ENCODE peak calls at places on chromosomes 6 and 20, in eight cellular contexts. A is A549, K is HCT116, E is K562, R is GM12878, M is SK-N-SH, P is Panc1, H is HepG2. B is an unnamed sample. For H3K4me1, the result is how much of the 10 kb centered on the place peaks cover.

GRCh38 chr6:22613695-22614094 is 44.3 kb downstream of the HDGFL1 start:
- DNase-seq in E (no peak), K (no peak), R (no peak), A (no peak), M (no peak), H (no peak), P (peak), B (no peak)

GRCh38 chr6:137309078-137309762 is 90.0 kb upstream of the IFNGR1 start:
- DNase-seq in R (peak), E (peak), M (peak), H (peak), A (no peak), P (no peak), K (peak), B (peak)

GRCh38 chr6:6154335-6154734 is 147.6 kb upstream of the NRN1 start:
- DNase-seq in M (no peak), K (no peak), A (no peak), E (no peak), P (no peak), R (no peak), H (no peak), B (no peak)

GRCh38 chr6:84625510-84625909 is 138.9 kb downstream of the TBX18 start:
- DNase-seq in E (no peak), M (no peak), P (no peak), A (no peak), R (no peak), K (no peak), H (no peak), B (no peak)

GRCh38 chr20:45297786-45298497 is 8.7 kb upstream of the RBPJL start:
- DNase-seq in M (no peak), K (no peak), E (no peak), H (no peak), P (no peak), A (no peak), R (no peak), B (no peak)

GRCh38 chr6:142374965-142375733 is 73.3 kb downstream of the ADGRG6 start:
- DNase-seq in H (peak), P (peak), K (peak), A (peak), M (no peak), R (no peak), E (no peak), B (no peak)

GRCh38 chr6:37792457-37793039 is 27.0 kb upstream of the ZFAND3 start:
- DNase-seq in H (no peak), R (no peak), K (no peak), A (no peak), P (no peak), M (no peak), E (no peak), B (no peak)

GRCh38 chr6:157224178-157224956 is 99.0 kb downstream of the TMEM242 start:
- DNase-seq in K (no peak), P (no peak), M (no peak), R (no peak), H (no peak), E (no peak), A (no peak), B (no peak)

GRCh38 chr6:44297063-44298038 is 15.8 kb downstream of the AARS2 start:
- DNase-seq in A (no peak), K (no peak), H (no peak), R (no peak), P (no peak), M (peak), E (peak), B (peak)

GRCh38 chr20:62161347-62161746 is 17.8 kb downstream of the SS18L1 start:
- DNase-seq in H (no peak), E (no peak), K (no peak), A (no peak), M (no peak), P (no peak), R (no peak), B (no peak)

GRCh38 chr6:168725821-168726220 is 284.8 kb downstream of the SMOC2 start:
- DNase-seq in E (no peak), R (no peak), K (no peak), M (no peak), P (no peak), A (no peak), H (no peak), B (peak)

GRCh38 chr6:83270971-83271714 is 78.0 kb downstream of the RWDD2A start:
- DNase-seq in R (no peak), A (no peak), M (no peak), P (no peak), E (no peak), K (peak), H (no peak), B (no peak)

GRCh38 chr6:116099036-116099435 is 1.6 kb upstream of the NT5DC1 start:
- DNase-seq in K (no peak), H (no peak), M (no peak), P (no peak), R (no peak), A (no peak), E (no peak), B (no peak)

GRCh38 chr20:63847374-63848002 is 13.8 kb upstream of the ABHD16B start:
- DNase-seq in R (no peak), A (no peak), H (no peak), P (no peak), M (no peak), K (no peak), E (peak), B (peak)

GRCh38 chr6:3335169-3335568 is 76.4 kb downstream of the PSMG4 start:
- DNase-seq in H (no peak), P (no peak), R (no peak), K (no peak), M (no peak), A (no peak), E (no peak), B (no peak)
- H3K4me1 ChIP-seq in H (under half), P (under half), R (under half), K (under half), M (under half), A (under half), E (under half), B (half or more)

GRCh38 chr6:28880894-28881780 is 42.6 kb downstream of the TRIM27 start:
- DNase-seq in E (peak), H (peak), A (no peak), P (no peak), K (peak), R (no peak), M (peak), B (peak)

GRCh38 chr6:28884423-28885148 is 39.2 kb downstream of the TRIM27 start:
- DNase-seq in M (peak), A (no peak), R (no peak), K (no peak), H (peak), P (no peak), E (no peak), B (no peak)

GRCh38 chr6:28888097-28888496 is 35.7 kb downstream of the TRIM27 start:
- DNase-seq in K (no peak), E (no peak), A (no peak), P (no peak), H (no peak), M (no peak), R (no peak), B (no peak)

GRCh38 chr6:28880519-28880893 is 43.3 kb downstream of the TRIM27 start:
- DNase-seq in A (no peak), P (no peak), H (no peak), K (no peak), R (no peak), E (no peak), M (no peak), B (no peak)

DNA sequence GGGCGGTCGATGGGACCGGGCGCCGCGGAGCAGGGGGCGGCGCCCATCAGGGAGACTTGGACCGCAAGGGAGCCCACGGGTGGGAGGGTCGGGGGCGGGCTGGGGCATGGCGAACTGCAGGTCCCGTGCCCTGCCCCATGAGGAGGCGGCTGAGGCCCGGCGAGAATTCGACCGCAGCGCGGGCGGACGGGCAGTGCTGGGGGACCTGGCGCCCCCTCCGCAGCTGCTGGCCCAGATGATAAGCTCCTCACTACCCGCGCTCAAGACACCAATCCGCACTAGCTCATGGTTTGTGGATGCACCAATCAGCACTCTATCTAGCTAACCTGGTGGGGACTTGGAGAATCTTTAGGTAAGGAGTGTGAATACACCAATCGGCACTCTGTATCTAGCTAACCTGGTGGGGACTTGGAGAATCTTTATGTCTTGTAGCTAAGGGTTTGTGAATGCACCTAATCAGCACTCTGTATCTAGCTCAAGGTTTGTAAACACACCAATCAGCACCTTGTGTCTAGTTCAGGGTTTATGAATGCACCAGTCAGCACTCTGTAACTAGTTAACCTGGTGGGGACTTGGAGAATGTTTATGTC is 38.5 kb downstream of the TRIM27 start:
- DNase-seq in E (no peak), M (peak), H (peak), A (no peak), P (no peak), K (no peak), R (no peak), B (peak)
- TF ChIP-seq REST in E (no peak), M (no peak), H (no peak), A (no peak), P (no peak), K (no peak), R (no peak), B (no peak)

GRCh38 chr6:42962502-42963178 is 2.1 kb downstream of the GNMT start:
- DNase-seq in H (no peak), E (no peak), A (no peak), P (no peak), K (no peak), M (no peak), R (no peak), B (no peak)

GRCh38 chr6:42960243-42961019 is at the start of gene GNMT:
- DNase-seq in M (peak), R (no peak), E (no peak), H (peak), A (no peak), P (no peak), K (no peak), B (peak)

GRCh38 chr6:42962096-42962495 is 1.5 kb downstream of the GNMT start:
- DNase-seq in M (no peak), R (no peak), K (no peak), E (no peak), H (no peak), A (no peak), P (no peak), B (no peak)

GRCh38 chr6:42959917-42960242 is 674 bp upstream of the GNMT start:
- DNase-seq in H (no peak), K (no peak), R (no peak), P (no peak), A (no peak), M (no peak), E (no peak), B (no peak)

GRCh38 chr6:42961020-42961470 is 491 bp downstream of the GNMT start:
- DNase-seq in M (no peak), K (no peak), P (no peak), A (no peak), E (no peak), H (peak), R (no peak), B (no peak)
- H3K4me3 ChIP-seq in M (peak), K (no peak), P (peak), A (peak), E (no peak), H (peak), R (no peak), B (peak)

GRCh38 chr20:41142914-41143313 is 5.6 kb downstream of the PLCG1 start:
- DNase-seq in H (no peak), A (no peak), E (peak), M (no peak), P (no peak), R (no peak), K (no peak), B (no peak)
- H3K4me1 ChIP-seq in H (half or more), A (under half), E (under half), M (under half), P (under half), R (half or more), K (under half), B (under half)

GRCh38 chr20:35603695-35604443 is 11.8 kb upstream of the SPAG4 start:
- DNase-seq in K (no peak), E (no peak), A (no peak), M (no peak), H (no peak), P (no peak), R (no peak), B (no peak)

GRCh38 chr20:35604444-35604750 is 11.2 kb upstream of the SPAG4 start:
- DNase-seq in M (peak), K (no peak), P (no peak), R (no peak), H (peak), A (no peak), E (peak), B (peak)

GRCh38 chr20:35601021-35601973 is 14.3 kb upstream of the SPAG4 start:
- DNase-seq in A (peak), E (peak), K (no peak), R (no peak), M (peak), H (peak), P (no peak), B (peak)

GRCh38 chr20:35601990-35602389 is 13.6 kb upstream of the SPAG4 start:
- DNase-seq in H (no peak), E (no peak), M (no peak), A (no peak), P (no peak), K (no peak), R (no peak), B (no peak)

DNA sequence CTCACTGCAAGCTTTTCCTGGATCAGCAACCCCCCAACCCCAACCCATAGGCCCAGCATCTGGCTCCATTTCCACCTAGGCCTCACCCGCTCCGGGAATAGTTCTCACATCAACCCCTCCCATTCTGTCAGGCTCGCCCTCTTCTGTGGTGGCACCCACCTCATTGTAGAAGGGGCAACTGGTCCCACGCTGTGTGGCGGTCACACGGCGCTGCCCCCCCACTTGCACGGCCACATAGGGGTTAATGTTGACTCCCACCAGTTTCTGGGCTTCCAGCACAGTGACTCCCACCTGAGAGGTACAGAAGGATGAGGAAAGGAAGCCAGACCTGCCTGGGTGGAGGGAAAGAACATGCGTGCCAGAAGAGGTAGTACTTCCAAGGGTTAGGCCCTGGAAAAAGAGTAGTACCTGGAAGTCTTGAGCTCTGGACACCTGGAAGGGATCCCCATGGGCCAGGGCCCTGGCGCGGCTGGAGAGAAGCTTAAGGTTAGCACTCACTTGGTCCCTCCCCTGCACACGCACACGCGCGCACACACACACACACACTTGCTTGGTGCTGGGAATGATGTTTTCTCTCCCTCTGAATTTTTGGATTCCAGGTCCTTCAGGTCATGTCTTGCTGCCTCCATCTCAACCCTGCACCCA is 12.7 kb upstream of the SPAG4 start:
- DNase-seq in K (no peak), M (no peak), P (no peak), A (no peak), H (no peak), R (no peak), E (no peak), B (no peak)
- TF ChIP-seq REST in K (no peak), M (no peak), P (no peak), A (no peak), H (no peak), R (no peak), E (no peak), B (no peak)

GRCh38 chr6:30981942-30982772 is 1.4 kb upstream of the MUC21 start:
- DNase-seq in P (no peak), K (no peak), M (no peak), R (no peak), A (no peak), E (peak), H (peak), B (peak)
- H3K4me3 ChIP-seq in P (no peak), K (no peak), M (peak), R (no peak), A (no peak), E (no peak), H (no peak), B (peak)

DNA sequence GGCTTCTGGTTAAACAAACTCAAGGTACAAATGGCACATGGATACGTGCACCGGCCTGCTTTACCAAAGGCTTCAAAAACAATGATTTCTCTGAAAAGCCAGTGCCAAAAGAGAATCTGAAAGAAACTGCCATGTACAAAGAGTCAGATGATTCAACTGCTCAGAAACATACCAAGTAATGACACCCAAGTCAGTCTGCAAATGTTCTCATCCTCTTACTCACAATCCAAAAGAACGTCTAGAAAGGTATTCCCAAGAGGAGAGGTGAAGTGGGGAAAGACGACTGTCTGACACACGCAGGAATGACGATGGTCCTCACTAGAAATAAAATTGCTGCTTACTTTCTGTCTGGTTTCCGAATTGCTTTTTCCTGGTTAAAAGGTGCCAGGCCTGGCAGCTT is 52.9 kb downstream of the NFATC2 start:
- DNase-seq in M (no peak), K (no peak), P (no peak), H (no peak), E (no peak), R (no peak), A (no peak), B (no peak)
- H3K4me1 ChIP-seq in M (under half), K (under half), P (under half), H (under half), E (under half), R (under half), A (under half), B (under half)

GRCh38 chr20:51366155-51366886 is 176.2 kb downstream of the NFATC2 start:
- DNase-seq in K (peak), P (no peak), M (no peak), A (peak), H (no peak), R (no peak), E (peak), B (no peak)

GRCh38 chr20:51363813-51364212 is 178.7 kb downstream of the NFATC2 start:
- DNase-seq in M (no peak), R (no peak), H (no peak), A (no peak), K (no peak), P (no peak), E (no peak), B (no peak)

GRCh38 chr20:51363378-51363777 is 179.1 kb downstream of the NFATC2 start:
- DNase-seq in E (no peak), K (no peak), H (no peak), P (no peak), A (no peak), R (no peak), M (no peak), B (no peak)

GRCh38 chr20:51368461-51369211 is 173.9 kb downstream of the NFATC2 start:
- DNase-seq in M (no peak), R (no peak), E (no peak), H (no peak), A (no peak), P (no peak), K (no peak), B (no peak)

GRCh38 chr20:51365670-51366069 is 176.8 kb downstream of the NFATC2 start:
- DNase-seq in A (peak), K (no peak), R (no peak), P (no peak), H (no peak), E (no peak), M (no peak), B (no peak)
- TF ChIP-seq REST in A (no peak), K (no peak), R (no peak), P (no peak), H (no peak), E (no peak), M (no peak), B (no peak)

GRCh38 chr20:3203315-3204123 is 963 bp downstream of the DDRGK1 start:
- DNase-seq in K (no peak), A (no peak), M (peak), E (peak), H (peak), R (no peak), P (no peak), B (peak)

GRCh38 chr20:3199206-3199605 is 5.3 kb downstream of the DDRGK1 start:
- DNase-seq in E (no peak), K (no peak), A (no peak), P (no peak), M (no peak), H (no peak), R (no peak), B (no peak)

GRCh38 chr20:3204124-3204794 is at the start of gene DDRGK1:
- DNase-seq in E (peak), K (peak), P (peak), A (peak), R (peak), M (peak), H (peak), B (peak)

GRCh38 chr20:3199976-3200755 is 4.3 kb downstream of the DDRGK1 start:
- DNase-seq in P (no peak), R (no peak), H (no peak), E (no peak), A (no peak), M (no peak), K (no peak), B (no peak)

GRCh38 chr20:3202965-3203314 is 1.5 kb downstream of the DDRGK1 start:
- DNase-seq in E (no peak), A (no peak), M (no peak), H (no peak), R (no peak), P (no peak), K (no peak), B (no peak)
- H3K4me3 ChIP-seq in E (peak), A (peak), M (peak), H (peak), R (peak), P (peak), K (peak), B (peak)